ENCODE peak calls at places on chromosome 10, in four cellular contexts. Y, E, H and K are unnamed samples.

GRCh38 chr10:118501171-118501570 is 94.3 kb downstream of the PRLHR start:
- DNase-seq in Y (no peak), E (no peak), H (no peak), K (no peak)

GRCh38 chr10:28664369-28664740 is 13.0 kb upstream of the BAMBI start:
- DNase-seq in Y (no peak), E (no peak), H (no peak), K (no peak)

GRCh38 chr10:71725998-71726672 is 6.6 kb upstream of the C10orf105 start:
- DNase-seq in Y (peak; percentile 46), E (peak; percentile 66), H (peak; percentile 86), K (no peak)

GRCh38 chr10:47019546-47019945 is 108.3 kb downstream of the PTPN20 start:
- DNase-seq in Y (no peak), E (no peak), H (no peak), K (no peak)

GRCh38 chr10:49280001-49280408 is 19.0 kb upstream of the C10orf71 start:
- DNase-seq in Y (no peak), E (no peak), H (no peak), K (peak; percentile 58)

GRCh38 chr10:110918269-110918632 is 729 bp downstream of the BBIP1 start:
- DNase-seq in Y (peak; percentile 87), E (peak; percentile 85), H (no peak), K (peak; percentile 83)

GRCh38 chr10:3236644-3237043 is 64.1 kb upstream of the PITRM1 start:
- DNase-seq in Y (no peak), E (no peak), H (no peak), K (no peak)

GRCh38 chr10:92697663-92698511 is 8.1 kb downstream of the HHEX start:
- DNase-seq in Y (peak; percentile 98), E (no peak), H (no peak), K (no peak)

GRCh38 chr10:121330528-121330927 is 267.7 kb downstream of the FGFR2 start:
- DNase-seq in Y (no peak), E (no peak), H (no peak), K (no peak)

GRCh38 chr10:129533281-129533680 is 66.2 kb downstream of the MGMT start:
- DNase-seq in Y (no peak), E (no peak), H (no peak), K (no peak)

GRCh38 chr10:34081948-34082347 is 733.1 kb downstream of the PARD3 start:
- DNase-seq in Y (peak; percentile 9), E (no peak), H (no peak), K (no peak)

GRCh38 chr10:110208614-110209398 is 1.4 kb downstream of the MXI1 start:
- DNase-seq in Y (no peak), E (peak; percentile 40), H (peak; percentile 66), K (peak; percentile 64)

GRCh38 chr10:73899401-73899780 is 11.5 kb upstream of the PLAU start:
- DNase-seq in Y (no peak), E (no peak), H (no peak), K (peak; percentile 39)

GRCh38 chr10:30583778-30584415 is 45.7 kb downstream of the LYZL2 start:
- DNase-seq in Y (peak; percentile 84), E (peak; percentile 19), H (no peak), K (no peak)

GRCh38 chr10:93751832-93752231 is 5.9 kb upstream of the LGI1 start:
- DNase-seq in Y (no peak), E (peak; percentile 29), H (peak; percentile 55), K (no peak)

GRCh38 chr10:72719941-72720592 is 28.1 kb downstream of the MCU start:
- DNase-seq in Y (no peak), E (no peak), H (no peak), K (no peak)

GRCh38 chr10:1034758-1035157 is 9.1 kb upstream of the IDI2 start:
- DNase-seq in Y (no peak), E (no peak), H (no peak), K (no peak)

GRCh38 chr10:1035201-1035600 is 9.5 kb upstream of the IDI2 start:
- DNase-seq in Y (no peak), E (no peak), H (no peak), K (no peak)

GRCh38 chr10:1033601-1034000 is 7.9 kb upstream of the IDI2 start:
- DNase-seq in Y (no peak), E (no peak), H (no peak), K (no peak)

GRCh38 chr10:1037098-1037497 is 11.4 kb upstream of the IDI2 start:
- DNase-seq in Y (no peak), E (no peak), H (no peak), K (no peak)

GRCh38 chr10:1036341-1036791 is 10.7 kb upstream of the IDI2 start:
- DNase-seq in Y (no peak), E (no peak), H (no peak), K (no peak)
- TF ChIP-seq POLR2AphosphoS5 in Y (no peak), E (no peak), H (no peak), K (no peak)

DNA sequence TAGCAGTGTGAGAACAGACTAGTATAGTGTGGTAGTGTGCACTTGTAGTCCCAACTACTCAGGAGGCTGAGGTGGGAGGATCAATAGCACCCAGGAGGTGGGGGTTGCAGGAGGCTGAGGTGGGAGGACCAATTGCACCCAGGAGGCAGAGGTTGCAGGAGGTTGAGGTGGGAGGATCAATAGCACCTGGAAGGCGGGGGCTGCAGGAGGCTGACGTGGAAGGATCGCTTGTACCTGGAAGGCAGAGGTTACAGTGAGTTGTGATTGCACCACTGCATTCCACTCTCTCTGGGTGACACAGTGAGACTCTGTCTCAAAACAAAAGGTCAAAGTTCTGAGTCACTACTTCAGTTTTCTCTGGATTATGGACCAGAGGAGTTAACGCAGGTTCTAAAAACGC is 22.6 kb upstream of the DIP2C start:
- DNase-seq in Y (peak; percentile 84), E (no peak), H (no peak), K (no peak)
- TF ChIP-seq GABPA in Y (no peak), E (no peak), H (no peak), K (no peak)

DNA sequence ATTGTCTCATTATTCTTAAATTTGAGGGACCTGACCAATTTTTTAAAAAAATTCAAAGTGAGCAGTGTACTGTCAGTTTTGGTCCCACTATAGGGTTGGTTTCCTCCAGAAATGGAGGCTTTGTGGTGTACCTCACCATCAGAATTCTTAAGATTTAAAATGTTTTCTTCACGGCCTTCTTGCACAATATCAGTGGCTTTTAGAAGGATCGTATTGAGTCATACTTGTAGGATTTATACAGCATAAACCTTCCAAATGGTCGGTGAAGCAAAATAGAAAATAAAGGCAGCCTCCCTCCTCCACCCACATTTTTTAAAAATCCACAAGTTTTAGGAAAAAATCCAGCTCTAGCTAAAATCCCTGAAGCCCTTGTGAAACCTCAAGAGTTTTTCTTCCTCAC is 126.4 kb downstream of the RNLS start:
- DNase-seq in Y (no peak), E (no peak), H (no peak), K (peak; percentile 26)
- TF ChIP-seq POLR2AphosphoS5 in Y (no peak), E (no peak), H (no peak), K (no peak)

GRCh38 chr10:128062837-128063563 is 63.2 kb downstream of the MKI67 start:
- DNase-seq in Y (no peak), E (no peak), H (no peak), K (peak; percentile 81)
- TF ChIP-seq GABPA in Y (no peak), E (peak; percentile 79), H (no peak), K (peak; percentile 70)

GRCh38 chr10:87692956-87693484 is 33.3 kb downstream of the PAPSS2 start:
- DNase-seq in Y (no peak), E (no peak), H (no peak), K (no peak)

GRCh38 chr10:87700031-87700796 is 40.5 kb downstream of the PAPSS2 start:
- DNase-seq in Y (no peak), E (no peak), H (no peak), K (no peak)

GRCh38 chr10:87694011-87694794 is 34.5 kb downstream of the PAPSS2 start:
- DNase-seq in Y (no peak), E (no peak), H (no peak), K (no peak)

GRCh38 chr10:87695074-87695473 is 35.4 kb downstream of the PAPSS2 start:
- DNase-seq in Y (no peak), E (no peak), H (no peak), K (no peak)

DNA sequence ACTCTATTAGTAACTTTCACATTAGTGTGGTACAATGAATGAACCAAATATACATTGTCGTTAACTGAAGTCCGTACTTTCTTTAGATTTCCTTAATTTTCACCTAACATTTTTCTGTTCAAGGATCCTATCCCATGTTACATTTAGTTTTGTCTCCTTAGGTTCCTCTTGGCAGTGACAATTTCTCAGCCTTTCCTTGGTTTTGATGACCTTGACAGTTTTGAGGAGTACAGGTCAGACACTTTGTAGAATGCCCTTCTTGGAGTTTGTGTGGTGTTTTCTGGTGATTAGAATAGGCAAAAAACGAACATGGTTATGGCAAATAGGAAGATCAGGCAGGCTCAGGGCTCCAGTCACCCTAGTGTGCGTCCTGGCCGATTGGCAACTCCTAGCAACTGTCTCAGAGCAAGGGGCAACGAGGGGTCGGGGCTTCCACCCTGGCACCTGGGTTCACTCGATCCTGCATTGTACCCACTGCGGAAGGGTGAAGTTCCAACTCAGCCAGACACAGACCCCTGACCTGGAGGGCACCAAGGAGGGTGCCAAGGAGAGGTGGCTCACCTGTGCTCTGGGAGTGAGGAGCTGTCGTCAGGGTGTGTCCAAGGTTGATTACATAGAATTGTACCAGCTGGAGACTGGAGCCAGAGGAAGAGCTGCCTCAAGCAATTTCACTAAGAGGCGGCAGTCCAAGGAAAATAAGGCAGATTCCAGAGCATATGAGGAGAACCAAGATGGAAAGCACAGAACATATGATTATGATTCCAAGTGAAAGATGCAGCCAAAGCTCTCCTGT is 37.4 kb downstream of the PAPSS2 start:
- DNase-seq in Y (no peak), E (no peak), H (no peak), K (no peak)
- TF ChIP-seq POLR2AphosphoS5 in Y (no peak), E (no peak), H (no peak), K (no peak)

DNA sequence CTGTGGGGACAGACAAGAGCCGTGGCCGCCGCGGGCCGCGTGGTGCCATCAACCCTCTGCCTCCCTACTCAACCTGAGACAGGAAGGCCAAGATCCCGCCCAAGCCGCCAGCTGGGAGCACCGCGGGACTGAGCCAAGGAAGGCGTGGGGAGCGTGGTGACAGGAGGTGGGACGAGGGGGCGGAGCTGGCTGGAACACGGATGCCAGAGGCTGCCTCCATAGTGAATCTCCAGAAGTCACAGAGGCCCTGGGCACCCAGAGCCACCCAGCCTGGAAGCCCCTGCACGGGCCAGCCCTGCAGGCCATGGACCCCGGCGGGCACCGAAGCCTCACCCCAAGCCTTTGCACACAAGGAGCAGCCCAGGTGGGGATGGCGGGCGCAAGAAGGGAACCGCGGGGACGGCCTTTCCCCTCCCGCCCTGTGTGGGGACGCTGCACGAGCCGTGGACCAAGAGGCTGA is 18.1 kb upstream of the DPYSL4 start:
- DNase-seq in Y (no peak), E (no peak), H (no peak), K (no peak)
- TF ChIP-seq GABPA in Y (no peak), E (no peak), H (no peak), K (no peak)

GRCh38 chr10:8894148-8894547 is 839.7 kb downstream of the GATA3 start:
- DNase-seq in Y (no peak), E (no peak), H (no peak), K (no peak)
- TF ChIP-seq POLR2AphosphoS5 in Y (no peak), E (no peak), H (no peak), K (no peak)

GRCh38 chr10:22712959-22713852 is 1.2 kb downstream of the PIP4K2A start:
- DNase-seq in Y (peak; percentile 29), E (peak; percentile 53), H (peak; percentile 71), K (no peak)
- TF ChIP-seq GABPA in Y (no peak), E (no peak), H (no peak), K (no peak)